ENCODE peak calls at places on chromosomes 2 and 18, in eight cellular contexts. P, N, F, V, H, K, O and T are unnamed samples.

GRCh38 chr2:58866040-58866439 is 624.9 kb upstream of the FANCL start:
- DNase-seq in P (peak), N (no peak), F (no peak), V (no peak), H (no peak), K (no peak), O (peak), T (no peak)

GRCh38 chr18:79644006-79644665 is 35.5 kb upstream of the CTDP1 start:
- DNase-seq in P (peak), N (peak), F (peak), V (no peak), H (peak), K (no peak), O (peak), T (no peak)

GRCh38 chr18:24736686-24737085 is 276.2 kb downstream of the HRH4 start:
- DNase-seq in P (no peak), N (no peak), F (no peak), V (no peak), H (no peak), K (no peak), O (peak), T (no peak)

GRCh38 chr2:162824319-162824718 is 14.2 kb downstream of the KCNH7 start:
- DNase-seq in P (peak), N (no peak), F (no peak), V (no peak), H (peak), K (no peak), O (peak), T (no peak)

GRCh38 chr18:49052891-49053644 is 102.3 kb upstream of the SMAD7 start:
- DNase-seq in P (no peak), N (no peak), F (peak), V (no peak), H (no peak), K (peak), O (no peak), T (peak)

GRCh38 chr2:10006248-10007147 is 36.9 kb upstream of the KLF11 start:
- DNase-seq in P (peak), N (no peak), F (peak), V (no peak), H (no peak), K (no peak), O (peak), T (no peak)

GRCh38 chr2:191942114-191943103 is 95.5 kb upstream of the CAVIN2 start:
- DNase-seq in P (no peak), N (no peak), F (no peak), V (no peak), H (no peak), K (no peak), O (peak), T (no peak)

GRCh38 chr2:62467475-62468321 is 38.3 kb downstream of the TMEM17 start:
- DNase-seq in P (peak), N (no peak), F (no peak), V (peak), H (no peak), K (no peak), O (peak), T (no peak)

GRCh38 chr2:187054501-187055319 is 205.7 kb upstream of the ZSWIM2 start:
- DNase-seq in P (no peak), N (no peak), F (no peak), V (no peak), H (no peak), K (no peak), O (no peak), T (no peak)

GRCh38 chr18:46706968-46707367 is 49.9 kb downstream of the ST8SIA5 start:
- DNase-seq in P (no peak), N (no peak), F (no peak), V (no peak), H (no peak), K (no peak), O (peak), T (no peak)

GRCh38 chr2:6893876-6894482 is 16.4 kb downstream of the RSAD2 start:
- DNase-seq in P (no peak), N (no peak), F (no peak), V (no peak), H (no peak), K (no peak), O (no peak), T (no peak)

GRCh38 chr2:96325884-96326255 is 753 bp downstream of the ITPRIPL1 start:
- DNase-seq in P (no peak), N (no peak), F (no peak), V (peak), H (no peak), K (no peak), O (no peak), T (no peak)

GRCh38 chr2:196170681-196171247 is 614 bp downstream of the STK17B start:
- DNase-seq in P (peak), N (peak), F (peak), V (no peak), H (no peak), K (no peak), O (peak), T (peak)

GRCh38 chr2:31563273-31563839 is 17.4 kb downstream of the SRD5A2 start:
- DNase-seq in P (no peak), N (no peak), F (no peak), V (no peak), H (no peak), K (no peak), O (peak), T (no peak)

GRCh38 chr2:168643979-168644378 is 158.5 kb upstream of the NOSTRIN start:
- DNase-seq in P (no peak), N (no peak), F (no peak), V (no peak), H (no peak), K (peak), O (no peak), T (no peak)

GRCh38 chr2:215136669-215137328 is 1.6 kb downstream of the ABCA12 start:
- DNase-seq in P (no peak), N (no peak), F (no peak), V (no peak), H (no peak), K (no peak), O (peak), T (no peak)

GRCh38 chr2:28717339-28717758 is 34.3 kb upstream of the PPP1CB start:
- DNase-seq in P (no peak), N (no peak), F (peak), V (peak), H (peak), K (no peak), O (peak), T (no peak)

GRCh38 chr2:130286983-130287655 is 55.6 kb upstream of the IMP4 start:
- DNase-seq in P (no peak), N (no peak), F (no peak), V (no peak), H (no peak), K (no peak), O (no peak), T (no peak)

GRCh38 chr2:6992821-6993228 is 75.6 kb downstream of the RNF144A start:
- DNase-seq in P (no peak), N (no peak), F (no peak), V (no peak), H (no peak), K (no peak), O (no peak), T (no peak)

GRCh38 chr2:113755690-113756063 is 765 bp downstream of the SLC35F5 start:
- DNase-seq in P (no peak), N (no peak), F (no peak), V (no peak), H (peak), K (no peak), O (peak), T (no peak)

GRCh38 chr2:156356006-156356764 is 23.7 kb upstream of the NR4A2 start:
- DNase-seq in P (no peak), N (no peak), F (no peak), V (no peak), H (no peak), K (no peak), O (peak), T (no peak)

GRCh38 chr2:149894226-149894625 is 306.7 kb upstream of the MMADHC start:
- DNase-seq in P (no peak), N (no peak), F (no peak), V (no peak), H (no peak), K (no peak), O (peak), T (no peak)

GRCh38 chr2:43340945-43341356 is 114.5 kb upstream of the ZFP36L2 start:
- DNase-seq in P (no peak), N (no peak), F (no peak), V (no peak), H (no peak), K (no peak), O (peak), T (no peak)

GRCh38 chr2:229686122-229686919 is 28.0 kb downstream of the DNER start:
- DNase-seq in P (peak), N (no peak), F (no peak), V (no peak), H (peak), K (no peak), O (no peak), T (no peak)

GRCh38 chr2:10086950-10087349 is 6.7 kb upstream of the CYS1 start:
- DNase-seq in P (no peak), N (no peak), F (peak), V (no peak), H (no peak), K (no peak), O (no peak), T (no peak)

GRCh38 chr2:230824406-230824978 is 40.2 kb upstream of the ITM2C start:
- DNase-seq in P (peak), N (peak), F (peak), V (peak), H (peak), K (peak), O (peak), T (peak)

GRCh38 chr2:36886664-36887063 is 79.7 kb downstream of the STRN start:
- DNase-seq in P (no peak), N (no peak), F (peak), V (no peak), H (no peak), K (no peak), O (no peak), T (no peak)